ENCODE peak calls at places on chromosomes 3 and 15, in six cellular contexts. I, L, K, R, D and P are unnamed samples.

GRCh38 chr15:44193651-44194396 is 1.2 kb downstream of the FRMD5 start:
- DNase-seq in I (peak), L (no peak), K (peak), R (no peak), D (no peak), P (peak)

GRCh38 chr3:178568152-178568753 is 32.0 kb downstream of the KCNMB2 start:
- DNase-seq in I (no peak), L (no peak), K (no peak), R (no peak), D (no peak), P (no peak)

GRCh38 chr3:28575100-28575747 is 226.6 kb upstream of the AZI2 start:
- DNase-seq in I (no peak), L (peak), K (no peak), R (peak), D (no peak), P (no peak)

GRCh38 chr15:51844747-51845426 is 15.4 kb downstream of the TMOD3 start:
- DNase-seq in I (no peak), L (no peak), K (peak), R (no peak), D (no peak), P (peak)

GRCh38 chr3:11379824-11380281 is 107.7 kb downstream of the ATG7 start:
- DNase-seq in I (no peak), L (no peak), K (no peak), R (no peak), D (no peak), P (no peak)

GRCh38 chr15:23642413-23643044 is 5.1 kb downstream of the MAGEL2 start:
- DNase-seq in I (peak), L (peak), K (peak), R (peak), D (peak), P (peak)

GRCh38 chr3:30293621-30294240 is 312.7 kb upstream of the TGFBR2 start:
- DNase-seq in I (no peak), L (no peak), K (no peak), R (no peak), D (no peak), P (no peak)

GRCh38 chr3:114706591-114707224 is 412.9 kb downstream of the TIGIT start:
- DNase-seq in I (no peak), L (no peak), K (peak), R (peak), D (no peak), P (peak)

GRCh38 chr15:20357139-20358065 is 184.2 kb downstream of the GOLGA6L6 start:
- DNase-seq in I (no peak), L (peak), K (no peak), R (no peak), D (no peak), P (no peak)

GRCh38 chr15:32919749-32920414 is 202.1 kb downstream of the GREM1 start:
- DNase-seq in I (no peak), L (no peak), K (peak), R (no peak), D (no peak), P (no peak)

GRCh38 chr3:31369637-31370036 is 163.1 kb upstream of the STT3B start:
- DNase-seq in I (no peak), L (no peak), K (peak), R (no peak), D (no peak), P (peak)

GRCh38 chr3:78887029-78887428 is 880.8 kb downstream of the ROBO1 start:
- DNase-seq in I (no peak), L (no peak), K (peak), R (no peak), D (peak), P (peak)

GRCh38 chr3:59884409-59884808 is 834.6 kb upstream of the CFAP20DC start:
- DNase-seq in I (no peak), L (no peak), K (no peak), R (peak), D (no peak), P (no peak)

GRCh38 chr3:52544937-52545336 is 8.5 kb downstream of the UQCC5 start:
- DNase-seq in I (no peak), L (no peak), K (no peak), R (no peak), D (no peak), P (no peak)

GRCh38 chr3:47646362-47646761 is 67.7 kb upstream of the CSPG5 start:
- DNase-seq in I (no peak), L (no peak), K (peak), R (no peak), D (no peak), P (no peak)

GRCh38 chr3:176190755-176191154 is 1006.5 kb downstream of the TBL1XR1 start:
- DNase-seq in I (no peak), L (no peak), K (no peak), R (no peak), D (no peak), P (no peak)

GRCh38 chr15:91965501-91966180 is 112.1 kb downstream of the SLCO3A1 start:
- DNase-seq in I (no peak), L (no peak), K (peak), R (no peak), D (no peak), P (peak)

GRCh38 chr3:126959144-126959920 is 23.6 kb upstream of the PLXNA1 start:
- DNase-seq in I (no peak), L (no peak), K (no peak), R (no peak), D (no peak), P (no peak)

GRCh38 chr15:70936326-70936725 is 43.7 kb downstream of the LRRC49 start:
- DNase-seq in I (no peak), L (no peak), K (peak), R (no peak), D (peak), P (peak)

GRCh38 chr15:51883436-51883835 is 54.0 kb downstream of the TMOD3 start:
- DNase-seq in I (no peak), L (no peak), K (peak), R (no peak), D (no peak), P (no peak)

GRCh38 chr3:194407423-194407822 is 8.4 kb upstream of the GP5 start:
- DNase-seq in I (no peak), L (no peak), K (peak), R (no peak), D (no peak), P (peak)

GRCh38 chr3:49668861-49669260 is 5.3 kb upstream of the APEH start:
- DNase-seq in I (no peak), L (no peak), K (peak), R (no peak), D (no peak), P (peak)

GRCh38 chr3:79161941-79162340 is 605.9 kb downstream of the ROBO1 start:
- DNase-seq in I (no peak), L (no peak), K (peak), R (no peak), D (no peak), P (no peak)

GRCh38 chr15:68821898-68822380 is 1.2 kb upstream of the ANP32A start:
- DNase-seq in I (no peak), L (no peak), K (no peak), R (peak), D (no peak), P (peak)

GRCh38 chr15:59873873-59874272 is 130.2 kb upstream of the FOXB1 start:
- DNase-seq in I (no peak), L (no peak), K (no peak), R (no peak), D (no peak), P (no peak)

GRCh38 chr3:54792584-54792983 is 135.3 kb downstream of the LRTM1 start:
- DNase-seq in I (no peak), L (no peak), K (no peak), R (no peak), D (no peak), P (no peak)

DNA sequence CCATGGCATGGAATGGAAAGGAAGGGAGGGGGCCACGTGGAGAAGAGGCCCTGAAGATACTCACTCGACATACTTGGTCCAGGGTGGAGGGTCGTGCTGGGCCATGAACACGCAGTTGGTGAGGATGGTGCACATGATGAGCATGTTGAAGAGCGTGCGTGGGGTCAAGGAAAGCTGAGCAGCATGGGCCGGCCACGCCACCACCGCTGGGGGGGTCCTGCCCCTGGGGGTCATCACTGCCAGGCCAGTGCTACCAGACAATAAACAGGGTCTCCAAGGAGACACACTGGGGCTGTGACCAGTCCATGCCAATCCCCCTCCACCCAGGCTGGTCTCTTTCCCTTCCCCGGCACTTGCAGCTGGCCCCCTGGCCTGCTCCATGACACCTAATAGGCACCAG is 27.2 kb downstream of the SCN5A start:
- DNase-seq in I (no peak), L (no peak), K (no peak), R (no peak), D (no peak), P (no peak)
- H3K4me3 ChIP-seq in I (no peak), L (no peak), K (no peak), R (no peak), D (no peak), P (no peak)

GRCh38 chr3:112640864-112641751 is at the start of gene CCDC80:
- DNase-seq in I (no peak), L (no peak), K (peak), R (peak), D (peak), P (peak)
- H3K4me3 ChIP-seq in I (no peak), L (peak), K (peak), R (no peak), D (peak), P (peak)

GRCh38 chr15:88257311-88257901 is 867 bp upstream of the NTRK3 start:
- DNase-seq in I (no peak), L (no peak), K (no peak), R (no peak), D (no peak), P (no peak)
- H3K4me3 ChIP-seq in I (no peak), L (no peak), K (no peak), R (no peak), D (no peak), P (no peak)

GRCh38 chr15:37019479-37020433 is 80.6 kb downstream of the MEIS2 start:
- DNase-seq in I (no peak), L (no peak), K (peak), R (peak), D (no peak), P (peak)
- H3K4me3 ChIP-seq in I (no peak), L (peak), K (peak), R (no peak), D (no peak), P (no peak)

GRCh38 chr15:81531141-81531592 is 157.2 kb upstream of the TMC3 start:
- DNase-seq in I (no peak), L (no peak), K (peak), R (peak), D (peak), P (no peak)
- H3K4me3 ChIP-seq in I (no peak), L (no peak), K (no peak), R (no peak), D (no peak), P (no peak)

GRCh38 chr3:71753716-71754609 is at the start of gene GPR27:
- DNase-seq in I (peak), L (peak), K (peak), R (peak), D (no peak), P (no peak)
- H3K4me3 ChIP-seq in I (peak), L (peak), K (peak), R (no peak), D (peak), P (peak)

DNA sequence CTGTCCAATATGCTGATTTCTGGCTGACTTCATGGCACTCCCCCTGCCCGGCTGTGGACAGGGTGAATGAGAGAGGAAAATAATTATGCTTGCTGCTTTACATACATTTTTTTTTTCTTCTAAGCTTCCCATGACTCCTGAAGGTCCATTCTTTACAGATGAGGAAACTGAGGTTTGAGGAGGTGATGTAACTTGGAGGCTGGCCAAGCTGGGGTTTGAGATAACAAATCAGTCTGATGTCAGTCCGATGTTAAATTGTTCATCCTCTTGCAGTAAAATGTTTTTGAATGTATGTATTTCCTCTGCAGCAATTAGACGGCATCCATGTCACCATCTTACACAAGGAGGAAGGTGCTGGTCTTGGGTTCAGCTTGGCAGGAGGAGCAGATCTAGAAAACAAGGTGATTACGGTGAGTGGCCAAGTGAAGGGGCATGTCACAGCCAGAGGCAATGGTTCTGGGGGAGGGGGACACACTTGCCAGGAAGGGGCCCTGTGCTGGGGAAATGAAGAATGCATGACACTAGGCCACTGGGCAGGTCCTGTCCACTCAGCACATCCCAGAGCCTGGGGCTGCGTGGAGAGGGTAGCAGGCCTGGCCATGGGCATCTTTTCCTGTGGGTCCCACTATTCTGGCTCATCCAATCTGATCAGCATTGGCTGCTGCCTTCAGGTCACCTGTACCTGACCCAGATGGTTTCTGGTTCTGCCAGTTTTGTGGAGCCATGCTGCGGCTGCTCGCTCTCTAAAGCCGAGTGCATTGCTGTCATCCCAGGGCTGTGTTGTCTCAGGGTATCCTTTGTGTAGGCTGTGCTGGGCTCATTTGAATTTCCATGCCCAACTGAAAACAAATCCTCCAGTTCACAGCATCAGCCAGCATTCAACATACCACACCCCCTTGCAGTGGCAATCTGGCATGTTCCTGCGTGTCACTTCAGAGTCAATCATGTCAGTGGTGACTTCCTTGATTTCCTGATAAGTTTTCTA is 20.4 kb downstream of the STARD5 start:
- DNase-seq in I (peak), L (no peak), K (peak), R (no peak), D (no peak), P (peak)
- H3K4me3 ChIP-seq in I (peak), L (no peak), K (no peak), R (no peak), D (no peak), P (no peak)

GRCh38 chr15:58228708-58229107 is 90.5 kb downstream of the AQP9 start:
- DNase-seq in I (no peak), L (no peak), K (peak), R (no peak), D (no peak), P (no peak)

GRCh38 chr15:58229297-58229768 is 91.2 kb downstream of the AQP9 start:
- DNase-seq in I (no peak), L (no peak), K (peak), R (no peak), D (peak), P (peak)

GRCh38 chr15:58235961-58236360 is 97.8 kb downstream of the AQP9 start:
- DNase-seq in I (no peak), L (no peak), K (peak), R (no peak), D (no peak), P (peak)

GRCh38 chr15:58233341-58233740 is 95.2 kb downstream of the AQP9 start:
- DNase-seq in I (no peak), L (no peak), K (no peak), R (no peak), D (no peak), P (peak)

GRCh38 chr15:58232273-58233065 is 94.3 kb downstream of the AQP9 start:
- DNase-seq in I (no peak), L (no peak), K (no peak), R (no peak), D (no peak), P (peak)
- H3K4me3 ChIP-seq in I (no peak), L (no peak), K (no peak), R (no peak), D (no peak), P (no peak)

DNA sequence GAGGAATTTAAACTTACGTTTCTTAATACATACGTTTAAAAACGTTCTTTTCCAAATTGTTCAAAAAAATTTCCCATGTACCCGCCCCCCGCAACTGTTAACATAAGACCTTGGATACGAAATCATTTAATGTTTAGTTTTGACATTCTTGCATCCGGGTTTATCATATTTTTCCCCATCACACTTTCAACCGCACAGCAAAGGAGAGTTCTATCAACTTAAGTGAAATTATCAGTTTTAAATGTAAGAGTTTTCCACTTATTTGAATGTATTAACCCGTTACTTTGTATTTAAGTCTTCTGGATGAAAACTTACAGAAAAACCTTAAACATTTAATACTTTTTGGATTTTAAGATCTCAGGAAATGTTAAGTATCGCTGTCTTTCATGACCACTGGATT is 587 bp upstream of the XRN1 start:
- DNase-seq in I (no peak), L (no peak), K (peak), R (no peak), D (no peak), P (no peak)
- H3K4me3 ChIP-seq in I (peak), L (peak), K (peak), R (peak), D (peak), P (peak)

GRCh38 chr3:104275199-104275598 is 1091.5 kb upstream of the ALCAM start:
- DNase-seq in I (no peak), L (no peak), K (no peak), R (no peak), D (no peak), P (no peak)
- H3K4me3 ChIP-seq in I (no peak), L (no peak), K (no peak), R (no peak), D (no peak), P (no peak)